ENCODE peak calls at places on chromosomes 6 and 20, in six cellular contexts. D is cardiac muscle cell, A is PC-3, U is body of pancreas, I is adrenal gland, X is thoracic aorta. F is an unnamed sample.
A peak's percentile ranks its signal among the peaks of the same experiment; 100 is the strongest.

GRCh38 chr20:41428285-41428684 is 61.7 kb upstream of the EMILIN3 start:
- DNase-seq in U (no peak), A (peak; percentile 54), X (no peak), I (peak; percentile 11), D (no peak), F (no peak)

GRCh38 chr20:44467289-44467883 is 8.3 kb upstream of the TTPAL start:
- DNase-seq in I (peak; percentile 30), D (peak; percentile 8), X (no peak), U (peak; percentile 64), A (no peak), F (no peak)

GRCh38 chr20:19336601-19337000 is 124.2 kb downstream of the SLC24A3 start:
- DNase-seq in U (no peak), A (no peak), X (no peak), D (no peak), I (no peak), F (no peak)

GRCh38 chr6:133817460-133818047 is 71.4 kb upstream of the TCF21 start:
- DNase-seq in U (no peak), D (no peak), A (peak; percentile 16), I (peak; percentile 12), X (no peak), F (peak; percentile 7)

GRCh38 chr20:9079038-9079731 is 10.3 kb downstream of the PLCB4 start:
- DNase-seq in I (no peak), X (no peak), U (peak; percentile 22), D (no peak), A (no peak), F (no peak)

GRCh38 chr6:32436995-32437836 is 2.5 kb upstream of the HLA-DRA start:
- DNase-seq in A (peak; percentile 26), U (no peak), I (no peak), D (no peak), X (no peak), F (no peak)

GRCh38 chr20:60473240-60473639 is 515.0 kb downstream of the CDH26 start:
- DNase-seq in D (no peak), I (no peak), U (no peak), A (no peak), X (no peak), F (no peak)

GRCh38 chr6:41723178-41723935 is 12.1 kb downstream of the TFEB start:
- DNase-seq in U (peak; percentile 84), X (peak; percentile 53), A (peak; percentile 47), I (peak; percentile 91), D (no peak), F (no peak)

GRCh38 chr6:280775-281468 is 11.4 kb upstream of the DUSP22 start:
- DNase-seq in U (no peak), A (no peak), D (no peak), I (no peak), X (no peak), F (no peak)

GRCh38 chr6:3644613-3645012 is 106.9 kb downstream of the PXDC1 start:
- DNase-seq in D (no peak), I (no peak), A (no peak), X (no peak), U (no peak), F (no peak)

GRCh38 chr6:5220436-5220835 is 40.3 kb downstream of the LYRM4 start:
- DNase-seq in X (no peak), A (no peak), I (no peak), U (no peak), D (no peak), F (no peak)

GRCh38 chr6:135904666-135905065 is 53.2 kb downstream of the PDE7B start:
- DNase-seq in A (peak; percentile 50), X (no peak), I (no peak), D (no peak), U (no peak), F (no peak)

GRCh38 chr6:12064125-12064524 is 52.0 kb downstream of the HIVEP1 start:
- DNase-seq in I (no peak), A (peak; percentile 54), X (no peak), U (no peak), D (no peak), F (no peak)

GRCh38 chr6:6057442-6058053 is 50.8 kb upstream of the NRN1 start:
- DNase-seq in A (peak; percentile 76), U (peak; percentile 36), I (no peak), X (no peak), D (peak; percentile 73), F (peak; percentile 41)

GRCh38 chr20:37972256-37973058 is 60.8 kb downstream of the TTI1 start:
- DNase-seq in I (no peak), D (no peak), A (no peak), X (no peak), U (no peak), F (no peak)

GRCh38 chr20:44412402-44413144 is 57.1 kb downstream of the HNF4A start:
- DNase-seq in X (no peak), U (no peak), D (no peak), I (no peak), A (no peak), F (no peak)

GRCh38 chr6:41288025-41288777 is 1.7 kb upstream of the TREM1 start:
- DNase-seq in U (no peak), A (peak; percentile 71), D (peak; percentile 56), I (no peak), X (no peak), F (no peak)

GRCh38 chr6:62283828-62284411 is 2.1 kb downstream of the KHDRBS2 start:
- DNase-seq in D (peak; percentile 51), A (peak; percentile 57), X (no peak), I (peak; percentile 51), U (no peak), F (peak; percentile 20)

GRCh38 chr6:33430991-33431879 is 11.4 kb downstream of the SYNGAP1 start:
- DNase-seq in I (peak; percentile 53), D (peak; percentile 86), X (no peak), U (peak; percentile 52), A (no peak), F (no peak)

GRCh38 chr6:149948616-149949015 is 6.8 kb downstream of the ULBP2 start:
- DNase-seq in A (no peak), I (no peak), U (no peak), X (no peak), D (no peak), F (no peak)

GRCh38 chr20:57197352-57198198 is 68.9 kb downstream of the BMP7 start:
- DNase-seq in U (peak; percentile 77), X (no peak), D (no peak), A (no peak), I (no peak), F (no peak)

GRCh38 chr20:2984956-2985661 is 58.3 kb upstream of the GNRH2 start:
- DNase-seq in I (no peak), D (peak; percentile 11), U (no peak), A (peak; percentile 46), X (no peak), F (no peak)

GRCh38 chr6:42523158-42523814 is 40.5 kb upstream of the UBR2 start:
- DNase-seq in I (no peak), A (no peak), X (no peak), D (no peak), U (no peak), F (no peak)

GRCh38 chr20:50919567-50919966 is 11.7 kb downstream of the ADNP start:
- DNase-seq in A (peak; percentile 58), X (peak; percentile 51), U (peak; percentile 37), I (peak; percentile 83), D (no peak), F (no peak)

GRCh38 chr6:109393882-109394281 is 11.6 kb upstream of the CD164 start:
- DNase-seq in A (peak; percentile 56), D (no peak), X (no peak), U (no peak), I (no peak), F (no peak)

GRCh38 chr6:143002686-143003085 is 57.7 kb upstream of the HIVEP2 start:
- DNase-seq in I (peak; percentile 10), X (no peak), U (no peak), D (no peak), A (no peak), F (no peak)

GRCh38 chr20:45611054-45611453 is 18.5 kb upstream of the WFDC10A start:
- DNase-seq in U (no peak), X (no peak), I (no peak), D (no peak), A (peak; percentile 85), F (no peak)

GRCh38 chr6:37192669-37193068 is 22.7 kb downstream of the PIM1 start:
- DNase-seq in A (no peak), U (no peak), I (no peak), D (no peak), X (no peak), F (no peak)

GRCh38 chr20:39795401-39796272 is 833.5 kb downstream of the DHX35 start:
- DNase-seq in D (no peak), I (peak; percentile 37), X (no peak), U (no peak), A (no peak), F (no peak)

GRCh38 chr6:55886185-55886836 is 10.9 kb upstream of the BMP5 start:
- DNase-seq in I (no peak), A (peak; percentile 69), D (peak; percentile 51), U (no peak), X (no peak), F (no peak)
- TF ChIP-seq CTCF in I (peak; percentile 33), A (peak; percentile 64), D (peak; percentile 38), U (peak; percentile 21), X (no peak), F (peak; percentile 19)

GRCh38 chr6:47759364-47759763 is 22.5 kb upstream of the OPN5 start:
- DNase-seq in X (no peak), I (no peak), U (no peak), D (no peak), A (peak; percentile 18), F (no peak)
- H3K4me1 ChIP-seq in X (no peaks in the 10 kb centered on the region), I (no peaks in the 10 kb centered on the region), U (no peaks in the 10 kb centered on the region), D (no peaks in the 10 kb centered on the region), A (no peaks in the 10 kb centered on the region), F (no peaks in the 10 kb centered on the region)

GRCh38 chr6:166465671-166466087 is 82.9 kb upstream of the MPC1 start:
- DNase-seq in U (no peak), X (no peak), A (no peak), I (no peak), D (no peak), F (no peak)
- TF ChIP-seq CTCF in U (no peak), X (no peak), A (no peak), I (no peak), D (no peak), F (no peak)

GRCh38 chr20:17969276-17969883 is 562 bp downstream of the MGME1 start:
- DNase-seq in X (no peak), I (peak; percentile 61), U (peak; percentile 50), A (peak; percentile 51), D (peak; percentile 50), F (no peak)
- H3K4me1 ChIP-seq in X (peaks cover 51% of the 10 kb centered on the region), I (peaks cover 64% of the 10 kb centered on the region), U (peaks cover 68% of the 10 kb centered on the region), A (peaks cover 55% of the 10 kb centered on the region), D (peaks cover 51% of the 10 kb centered on the region), F (peaks cover 35% of the 10 kb centered on the region)

GRCh38 chr20:11338506-11339306 is 579.0 kb upstream of the BTBD3 start:
- DNase-seq in U (no peak), I (no peak), D (no peak), A (no peak), X (no peak), F (no peak)
- TF ChIP-seq CTCF in U (no peak), I (no peak), D (no peak), A (no peak), X (no peak), F (no peak)

GRCh38 chr20:63210011-63210605 is 5.8 kb downstream of the YTHDF1 start:
- DNase-seq in A (no peak), U (no peak), I (no peak), X (no peak), D (no peak), F (no peak)
- H3K4me1 ChIP-seq in A (peaks cover 38% of the 10 kb centered on the region), U (peaks cover 41% of the 10 kb centered on the region), I (peaks cover 43% of the 10 kb centered on the region), X (peaks cover 11% of the 10 kb centered on the region), D (peaks cover 6% of the 10 kb centered on the region), F (peaks cover 21% of the 10 kb centered on the region)

GRCh38 chr6:157756708-157757429 is 66.2 kb upstream of the SNX9 start:
- DNase-seq in X (peak; percentile 74), U (peak; percentile 92), I (peak; percentile 93), D (peak; percentile 83), A (peak; percentile 83), F (peak; percentile 72)
- TF ChIP-seq CTCF in X (peak; percentile 81), U (peak; percentile 81), I (peak; percentile 90), D (peak; percentile 80), A (peak; percentile 79), F (peak; percentile 95)

F was measured in Panc1.